ENCODE peak calls at places on chromosomes 16 and 17, in six cellular contexts. F is GM12865; Q is ACHN; H is Calu3; W is stimulated activated CD4-positive, alpha-beta T cell treated with anti-CD3 and anti-CD28 coated beads, Interleukin-15, amount 100 ng/mL, for 24 hours; P is substantia nigra. K is an unnamed sample.

GRCh38 chr16:53518550-53519416 is 15.8 kb upstream of the AKTIP start:
- DNase-seq in P (no peak), F (peak), Q (no peak), W (peak), H (no peak), K (no peak)

GRCh38 chr16:69301861-69302260 is 9.3 kb upstream of the VPS4A start:
- DNase-seq in H (no peak), W (no peak), Q (no peak), F (no peak), P (no peak), K (no peak)

GRCh38 chr17:65301184-65301583 is 164.0 kb downstream of the RGS9 start:
- DNase-seq in P (no peak), Q (no peak), H (no peak), W (no peak), F (no peak), K (no peak)

GRCh38 chr17:63841350-63842172 is 924 bp downstream of the SMARCD2 start:
- DNase-seq in W (peak), F (peak), H (no peak), Q (peak), P (peak), K (no peak)

GRCh38 chr16:12126091-12126806 is 149.7 kb downstream of the SNX29 start:
- DNase-seq in P (no peak), W (no peak), F (no peak), H (no peak), Q (no peak), K (no peak)

GRCh38 chr17:62824290-62825135 is 16.4 kb upstream of the MARCHF10 start:
- DNase-seq in W (no peak), Q (peak), H (peak), P (no peak), F (no peak), K (peak)

GRCh38 chr17:3960764-3961163 is 3.5 kb downstream of the ATP2A3 start:
- DNase-seq in Q (no peak), W (no peak), H (no peak), P (no peak), F (no peak), K (no peak)

GRCh38 chr17:66655861-66656260 is 179.1 kb upstream of the CACNG5 start:
- DNase-seq in F (no peak), Q (no peak), H (no peak), P (no peak), W (peak), K (no peak)

GRCh38 chr16:48109496-48109895 is 46.3 kb downstream of the ABCC12 start:
- DNase-seq in P (no peak), F (no peak), Q (no peak), W (no peak), H (no peak), K (no peak)

GRCh38 chr16:86405319-86405718 is 105.0 kb upstream of the FOXF1 start:
- DNase-seq in F (no peak), P (no peak), W (no peak), Q (no peak), H (no peak), K (no peak)

GRCh38 chr16:1501630-1502029 is 8.5 kb downstream of the TELO2 start:
- DNase-seq in Q (no peak), F (no peak), H (no peak), P (no peak), W (no peak), K (no peak)

K was measured in A549.